ENCODE peak calls at places on chromosomes 11 and 22, in six cellular contexts. M is prostate gland, J is sigmoid colon, G is HCT116, R is uterus, S is lower lobe of right lung. C is an unnamed sample.
A peak's percentile ranks its signal among the peaks of the same experiment; 100 is the strongest.

GRCh38 chr11:58058276-58059010 is 27.7 kb downstream of the OR6Q1 start:
- DNase-seq in M (no peak), J (no peak), G (no peak), R (no peak), S (peak; percentile 66), C (no peak)

GRCh38 chr11:469684-470667 is 19.9 kb downstream of the PTDSS2 start:
- DNase-seq in M (peak; percentile 82), J (peak; percentile 89), G (no peak), R (peak; percentile 70), S (peak; percentile 69), C (no peak)

GRCh38 chr11:29333993-29334780 is 682.6 kb downstream of the KCNA4 start:
- DNase-seq in M (no peak), J (no peak), G (peak; percentile 29), R (no peak), S (no peak), C (no peak)

GRCh38 chr22:43313497-43314474 is 29.4 kb downstream of the SCUBE1 start:
- DNase-seq in M (no peak), J (peak; percentile 88), G (no peak), R (peak; percentile 85), S (no peak), C (peak; percentile 60)

GRCh38 chr11:33160147-33160546 is 1.1 kb downstream of the CSTF3 start:
- DNase-seq in M (no peak), J (no peak), G (no peak), R (no peak), S (no peak), C (no peak)

GRCh38 chr22:48340727-48341709 is 1486.7 kb downstream of the BRD1 start:
- DNase-seq in M (no peak), J (peak; percentile 41), G (no peak), R (no peak), S (peak; percentile 24), C (no peak)

GRCh38 chr11:102886999-102887398 is 12.2 kb upstream of the MMP12 start:
- DNase-seq in M (no peak), J (no peak), G (no peak), R (no peak), S (no peak), C (no peak)

GRCh38 chr22:31155425-31155824 is 4.6 kb upstream of the RNF185 start:
- DNase-seq in M (no peak), J (no peak), G (no peak), R (no peak), S (no peak), C (no peak)

GRCh38 chr11:134412508-134413333 is 679 bp upstream of the B3GAT1 start:
- DNase-seq in M (no peak), J (no peak), G (no peak), R (no peak), S (no peak), C (no peak)

GRCh38 chr11:73478737-73479347 is 102.6 kb downstream of the RELT start:
- DNase-seq in M (no peak), J (no peak), G (peak; percentile 26), R (no peak), S (no peak), C (no peak)

GRCh38 chr11:119062779-119063178 is 4.8 kb upstream of the VPS11 start:
- DNase-seq in M (no peak), J (no peak), G (no peak), R (no peak), S (no peak), C (no peak)

GRCh38 chr11:119066481-119066880 is 1.1 kb upstream of the VPS11 start:
- DNase-seq in M (no peak), J (no peak), G (no peak), R (no peak), S (no peak), C (no peak)

GRCh38 chr11:119061256-119061655 is 4.3 kb upstream of the HYOU1 start:
- DNase-seq in M (no peak), J (no peak), G (no peak), R (no peak), S (no peak), C (no peak)

GRCh38 chr11:119067371-119068222 is at the start of gene VPS11:
- DNase-seq in M (peak; percentile 98), J (peak; percentile 99), G (peak; percentile 86), R (peak; percentile 97), S (peak; percentile 99), C (peak; percentile 99)

GRCh38 chr11:119065369-119065768 is 2.2 kb upstream of the VPS11 start:
- DNase-seq in M (no peak), J (no peak), G (no peak), R (no peak), S (no peak), C (no peak)
- TF ChIP-seq CTCF in M (no peak), J (no peak), G (peak; percentile 64), R (peak; percentile 12), S (peak; percentile 35), C (no peak)

DNA sequence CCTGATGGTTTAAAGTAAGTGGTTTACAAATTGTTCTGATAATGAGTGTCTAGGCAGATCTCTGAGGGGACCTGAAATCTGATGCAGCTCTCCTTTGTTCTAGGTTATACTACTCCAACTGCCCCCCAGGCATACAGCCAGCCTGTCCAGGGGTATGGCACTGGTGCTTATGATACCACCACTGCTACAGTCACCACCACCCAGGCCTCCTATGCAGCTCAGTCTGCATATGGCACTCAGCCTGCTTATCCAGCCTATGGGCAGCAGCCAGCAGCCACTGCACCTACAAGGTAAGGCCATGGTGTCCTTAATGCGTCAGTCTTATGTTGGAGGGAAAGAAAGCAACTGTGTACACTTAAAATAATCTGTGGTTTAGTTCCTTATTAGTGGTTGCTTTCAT is 9.9 kb downstream of the EWSR1 start:
- DNase-seq in M (no peak), J (no peak), G (no peak), R (no peak), S (no peak), C (no peak)
- H3K36me3 ChIP-seq in M (peaks cover 2% of the 10 kb centered on the region), J (peaks cover 84% of the 10 kb centered on the region), G (peaks cover 86% of the 10 kb centered on the region), R (no peaks in the 10 kb centered on the region), S (peaks cover 100% of the 10 kb centered on the region), C (peaks cover 100% of the 10 kb centered on the region)

DNA sequence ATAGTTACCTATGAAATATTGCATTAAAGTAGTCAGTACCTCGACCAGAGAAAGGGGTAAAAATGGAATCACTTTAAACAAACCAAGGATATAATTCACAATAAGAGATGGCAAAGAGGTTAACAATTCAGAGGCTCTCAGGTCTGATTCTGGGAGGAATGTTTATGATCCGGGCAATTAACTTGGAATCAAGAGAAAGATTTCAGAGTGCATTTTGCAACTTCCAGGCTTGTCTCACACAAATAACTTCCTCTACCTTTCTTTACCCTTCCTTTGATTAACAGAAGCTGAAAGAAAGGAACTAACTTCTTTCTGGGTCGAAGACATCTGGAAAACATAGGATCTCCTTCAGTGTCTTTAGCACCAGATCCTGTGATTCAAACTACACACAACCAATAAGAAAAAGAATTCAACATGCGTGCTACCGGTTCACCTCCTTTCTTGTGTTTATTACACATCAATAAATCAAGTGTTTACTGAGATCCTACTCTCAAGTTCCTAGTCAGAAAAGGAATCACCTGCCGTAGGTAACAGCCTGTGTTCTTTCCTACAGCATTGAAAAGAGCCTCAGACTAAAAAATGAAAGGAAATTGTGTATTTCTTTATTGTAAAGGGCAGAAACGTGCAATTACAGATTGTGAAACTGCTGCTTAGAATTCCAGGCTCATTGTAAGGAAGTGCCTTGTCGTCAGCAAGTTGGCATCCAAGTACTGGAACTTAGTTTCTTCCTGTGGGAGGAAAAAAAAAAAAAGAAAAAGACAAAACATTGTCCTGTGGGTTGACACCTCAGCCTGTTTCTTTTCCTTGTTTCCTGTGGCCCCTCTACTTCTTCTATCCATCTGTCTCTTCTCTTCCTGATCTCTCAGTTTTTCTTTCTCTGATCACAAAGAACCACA is 29.5 kb downstream of the CARD18 start:
- DNase-seq in M (no peak), J (no peak), G (no peak), R (no peak), S (no peak), C (no peak)
- H3K4me1 ChIP-seq in M (no peaks in the 10 kb centered on the region), J (no peaks in the 10 kb centered on the region), G (no peaks in the 10 kb centered on the region), R (no peaks in the 10 kb centered on the region), S (peaks cover 19% of the 10 kb centered on the region), C (peaks cover 6% of the 10 kb centered on the region)

GRCh38 chr11:19955660-19956059 is 204.6 kb downstream of the DBX1 start:
- DNase-seq in M (no peak), J (no peak), G (no peak), R (no peak), S (no peak), C (no peak)

GRCh38 chr11:19954899-19955298 is 205.4 kb downstream of the DBX1 start:
- DNase-seq in M (no peak), J (no peak), G (no peak), R (no peak), S (no peak), C (no peak)

GRCh38 chr11:19952101-19952605 is 208.1 kb downstream of the DBX1 start:
- DNase-seq in M (no peak), J (no peak), G (no peak), R (no peak), S (no peak), C (no peak)

GRCh38 chr11:19953342-19953741 is 206.9 kb downstream of the DBX1 start:
- DNase-seq in M (no peak), J (no peak), G (no peak), R (no peak), S (no peak), C (no peak)

GRCh38 chr11:19953909-19954308 is 206.4 kb downstream of the DBX1 start:
- DNase-seq in M (no peak), J (no peak), G (peak; percentile 24), R (no peak), S (no peak), C (no peak)
- TF ChIP-seq CTCF in M (peak; percentile 40), J (no peak), G (peak; percentile 54), R (no peak), S (peak; percentile 31), C (peak; percentile 66)

GRCh38 chr11:36490026-36490806 is 19.9 kb downstream of the TRAF6 start:
- DNase-seq in M (no peak), J (no peak), G (no peak), R (no peak), S (no peak), C (no peak)

GRCh38 chr11:36492724-36493304 is 17.3 kb downstream of the TRAF6 start:
- DNase-seq in M (no peak), J (no peak), G (peak; percentile 42), R (peak; percentile 23), S (no peak), C (no peak)

GRCh38 chr11:36485296-36485870 is 24.7 kb downstream of the TRAF6 start:
- DNase-seq in M (no peak), J (no peak), G (no peak), R (no peak), S (no peak), C (no peak)

GRCh38 chr11:36487619-36488018 is 22.5 kb downstream of the TRAF6 start:
- DNase-seq in M (no peak), J (no peak), G (no peak), R (no peak), S (no peak), C (no peak)

DNA sequence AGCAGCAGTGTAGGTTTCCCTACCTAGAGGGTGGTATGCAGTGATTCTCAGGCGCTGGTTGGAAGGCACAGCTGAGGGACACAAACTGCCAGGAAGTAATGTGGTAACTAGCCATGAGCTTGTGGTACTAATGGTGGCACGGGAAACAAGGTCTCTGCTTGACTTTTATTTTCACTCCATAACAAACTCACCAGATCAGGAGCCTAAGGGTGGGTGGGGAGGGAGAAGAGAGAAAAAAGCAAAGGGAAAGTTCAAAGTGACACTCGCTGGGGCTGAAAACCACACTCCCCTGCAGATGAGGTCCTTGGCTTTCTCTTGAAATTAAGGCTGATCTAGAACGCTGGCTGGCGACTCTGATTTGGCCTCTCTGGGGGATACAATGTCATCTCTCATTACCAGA is 22.0 kb downstream of the TRAF6 start:
- DNase-seq in M (no peak), J (no peak), G (no peak), R (no peak), S (no peak), C (no peak)
- H3K36me3 ChIP-seq in M (no peaks in the 10 kb centered on the region), J (peaks cover 22% of the 10 kb centered on the region), G (peaks cover 8% of the 10 kb centered on the region), R (no peaks in the 10 kb centered on the region), S (peaks cover 85% of the 10 kb centered on the region), C (peaks cover 75% of the 10 kb centered on the region)

C was measured in left ventricle myocardium inferior.